ENCODE peak calls at places on chromosomes 5 and 9, in eight cellular contexts. F, V, E, P, W, S, M and I are unnamed samples.

GRCh38 chr5:81417052-81417451 is 23.1 kb upstream of the ACOT12 start:
- DNase-seq in V (no peak), S (no peak), F (no peak), P (no peak), E (no peak), W (no peak), M (no peak), I (peak)

GRCh38 chr5:149338364-149338763 is 6.9 kb upstream of the GRPEL2 start:
- DNase-seq in F (no peak), V (no peak), E (no peak), M (no peak), S (no peak), P (no peak), W (no peak), I (no peak)

GRCh38 chr5:74232281-74232680 is 408.2 kb downstream of the ENC1 start:
- DNase-seq in V (no peak), P (no peak), F (no peak), S (no peak), M (no peak), W (peak), E (no peak), I (peak)

GRCh38 chr5:8340739-8341344 is 471.9 kb downstream of the MTRR start:
- DNase-seq in V (peak), F (no peak), S (no peak), E (peak), P (no peak), W (peak), M (no peak), I (peak)

GRCh38 chr5:33734541-33734940 is 157.2 kb downstream of the ADAMTS12 start:
- DNase-seq in M (no peak), W (peak), V (no peak), S (no peak), F (no peak), P (no peak), E (no peak), I (peak)

GRCh38 chr9:108994695-108995094 is 18.6 kb downstream of the CTNNAL1 start:
- DNase-seq in M (no peak), V (peak), F (no peak), S (no peak), E (no peak), W (peak), P (no peak), I (peak)

GRCh38 chr9:94867842-94868312 is 141.4 kb downstream of the AOPEP start:
- DNase-seq in V (no peak), S (no peak), F (no peak), W (peak), M (no peak), P (no peak), E (no peak), I (peak)

GRCh38 chr9:134551657-134552348 is 89.8 kb upstream of the COL5A1 start:
- DNase-seq in P (no peak), E (no peak), W (peak), S (no peak), M (no peak), V (no peak), F (no peak), I (peak)

GRCh38 chr5:73981696-73982095 is 355.7 kb downstream of the ARHGEF28 start:
- DNase-seq in V (no peak), M (no peak), S (no peak), P (no peak), E (peak), F (no peak), W (no peak), I (no peak)

GRCh38 chr5:161545701-161546462 is 643 bp downstream of the GABRB2 start:
- DNase-seq in E (no peak), M (no peak), V (no peak), P (no peak), F (no peak), W (no peak), S (no peak), I (no peak)

GRCh38 chr5:89041249-89041808 is 158.3 kb upstream of the MEF2C start:
- DNase-seq in M (no peak), F (no peak), W (no peak), P (no peak), E (no peak), S (no peak), V (no peak), I (no peak)

GRCh38 chr5:72160299-72160698 is 53.0 kb downstream of the MAP1B start:
- DNase-seq in E (no peak), P (no peak), V (no peak), M (no peak), W (peak), F (no peak), S (no peak), I (peak)

GRCh38 chr9:94757158-94757557 is 30.7 kb downstream of the AOPEP start:
- DNase-seq in P (no peak), S (no peak), E (no peak), F (no peak), M (no peak), V (peak), W (peak), I (peak)

GRCh38 chr9:93603011-93603410 is 26.6 kb downstream of the PHF2 start:
- DNase-seq in E (no peak), W (no peak), F (no peak), S (peak), V (no peak), P (no peak), M (peak), I (no peak)

GRCh38 chr5:114101153-114101552 is 260.7 kb upstream of the KCNN2 start:
- DNase-seq in M (no peak), P (no peak), V (no peak), S (peak), W (peak), F (no peak), E (no peak), I (peak)

GRCh38 chr5:71809446-71809845 is 90.4 kb downstream of the CARTPT start:
- DNase-seq in P (no peak), S (no peak), F (no peak), V (no peak), E (no peak), W (no peak), M (no peak), I (no peak)

GRCh38 chr5:761854-762685 is 22.5 kb downstream of the ZDHHC11B start:
- DNase-seq in E (peak), S (peak), W (no peak), V (peak), F (no peak), P (peak), M (peak), I (no peak)

GRCh38 chr9:134487066-134487710 is 154.4 kb upstream of the COL5A1 start:
- DNase-seq in M (no peak), W (no peak), F (no peak), E (no peak), S (no peak), V (no peak), P (no peak), I (no peak)

GRCh38 chr5:112528928-112529327 is 109.9 kb upstream of the EPB41L4A start:
- DNase-seq in M (no peak), V (no peak), W (no peak), S (no peak), E (no peak), P (no peak), F (no peak), I (no peak)

GRCh38 chr5:112533315-112533867 is 114.3 kb upstream of the EPB41L4A start:
- DNase-seq in V (no peak), M (no peak), P (no peak), S (peak), W (no peak), E (no peak), F (no peak), I (no peak)

GRCh38 chr5:112532654-112533314 is 113.7 kb upstream of the EPB41L4A start:
- DNase-seq in W (no peak), F (no peak), V (no peak), P (no peak), S (no peak), E (no peak), M (no peak), I (no peak)

GRCh38 chr5:112525217-112525616 is 106.1 kb upstream of the EPB41L4A start:
- DNase-seq in E (no peak), W (no peak), F (no peak), S (no peak), V (no peak), P (no peak), M (no peak), I (no peak)

DNA sequence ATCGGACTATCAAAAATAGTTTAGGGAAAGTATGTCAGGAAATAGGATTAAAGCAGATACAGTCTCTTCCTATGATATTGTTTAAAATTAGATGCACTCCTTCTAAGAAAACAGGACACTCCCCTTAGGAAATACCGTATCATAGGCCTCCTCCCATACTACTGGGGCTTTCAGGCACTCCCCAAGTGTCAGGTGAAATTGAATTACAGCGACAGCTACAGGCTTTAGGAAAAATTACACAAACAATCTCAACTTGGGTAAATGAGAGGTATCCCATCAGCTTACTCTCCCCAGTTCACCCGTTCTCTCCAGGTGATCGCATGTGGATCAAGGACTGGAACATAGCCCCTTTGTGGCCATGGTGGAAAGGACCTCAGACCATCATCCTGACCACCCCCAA is 110.4 kb upstream of the EPB41L4A start:
- DNase-seq in F (no peak), V (no peak), E (no peak), S (no peak), P (no peak), W (no peak), M (no peak), I (peak)
- TF ChIP-seq CTCF in F (no peak), V (peak), E (peak), S (no peak), P (peak), W (peak), M (no peak), I (peak)

GRCh38 chr5:120464627-120465280 is 654 bp downstream of the PRR16 start:
- DNase-seq in M (no peak), W (peak), E (peak), S (peak), P (peak), V (peak), F (no peak), I (peak)
- H3K4me3 ChIP-seq in M (peak), W (peak), E (peak), S (peak), P (peak), V (peak), F (peak), I (peak)

DNA sequence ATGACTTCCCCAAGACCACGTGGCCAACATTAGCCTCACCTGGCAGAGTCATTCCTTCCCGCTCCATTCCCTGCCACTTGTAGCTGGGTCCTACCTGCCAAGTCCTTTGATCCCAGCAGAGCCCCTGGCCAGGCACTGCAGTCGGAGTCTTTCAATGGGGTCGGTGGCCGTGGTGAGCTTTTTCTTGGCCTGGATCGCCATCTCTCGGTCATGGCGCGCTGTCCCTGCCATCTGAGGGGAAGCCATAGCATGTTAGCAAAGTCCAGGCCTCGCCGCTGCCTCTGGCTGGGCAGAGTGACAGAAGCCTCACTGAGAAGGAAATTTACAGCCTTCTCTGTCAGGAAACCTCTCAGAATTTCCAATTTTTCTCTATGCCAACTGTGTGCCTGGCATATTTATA is 17.5 kb downstream of the CAPSL start:
- DNase-seq in P (no peak), E (peak), M (no peak), F (no peak), V (no peak), W (no peak), S (no peak), I (peak)
- TF ChIP-seq CTCF in P (no peak), E (peak), M (no peak), F (no peak), V (no peak), W (no peak), S (no peak), I (peak)

GRCh38 chr9:35690447-35691324 is 961 bp upstream of the TPM2 start:
- DNase-seq in S (peak), E (peak), F (peak), V (peak), W (peak), P (no peak), M (peak), I (peak)

GRCh38 chr9:35689601-35690446 is at the start of gene TPM2:
- DNase-seq in W (peak), E (no peak), S (peak), V (peak), F (peak), P (no peak), M (peak), I (peak)

GRCh38 chr9:35689351-35689600 is 449 bp downstream of the TPM2 start:
- DNase-seq in M (no peak), E (no peak), P (no peak), F (no peak), S (no peak), W (no peak), V (no peak), I (no peak)

GRCh38 chr9:35691757-35692301 is 2.1 kb upstream of the TPM2 start:
- DNase-seq in V (no peak), P (no peak), S (no peak), F (no peak), M (no peak), E (no peak), W (no peak), I (no peak)

DNA sequence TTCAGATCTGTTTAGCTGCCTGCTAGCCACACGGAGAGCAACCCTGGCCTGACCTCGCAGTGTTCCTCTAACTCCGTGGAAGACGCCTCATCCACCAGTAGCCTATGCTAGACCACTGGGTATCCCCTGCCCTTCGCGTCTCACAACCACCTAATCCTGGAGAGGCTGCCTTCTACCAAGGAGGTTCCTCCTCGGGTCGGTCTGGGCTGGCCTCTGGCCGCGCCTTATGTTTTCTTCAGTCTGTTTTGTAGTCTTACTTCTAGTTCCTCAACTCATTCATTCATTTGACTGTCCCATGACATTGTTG is 1.6 kb upstream of the TPM2 start:
- DNase-seq in M (no peak), S (no peak), W (no peak), V (no peak), E (no peak), P (no peak), F (no peak), I (no peak)
- H3K4me3 ChIP-seq in M (peak), S (peak), W (peak), V (peak), E (peak), P (peak), F (peak), I (peak)